ENCODE peak calls at places on chromosomes 3 and 15, in ten cellular contexts. H, R, W, M, O, J, V, D, C and B are unnamed samples.

GRCh38 chr3:12148183-12148940 is 10.3 kb downstream of the TIMP4 start:
- DNase-seq in H (no peak), R (peak; percentile 82), W (no peak), M (no peak), O (no peak), J (no peak), V (no peak), D (no peak), C (no peak), B (no peak)

GRCh38 chr3:135125171-135125801 is 330.2 kb downstream of the EPHB1 start:
- DNase-seq in H (no peak), R (no peak), W (no peak), M (peak; percentile 35), O (peak; percentile 29), J (no peak), V (no peak), D (no peak), C (no peak), B (no peak)

GRCh38 chr3:158775801-158776399 is 26.0 kb upstream of the MFSD1 start:
- DNase-seq in H (no peak), R (no peak), W (no peak), M (no peak), O (no peak), J (no peak), V (no peak), D (no peak), C (no peak), B (no peak)

GRCh38 chr3:143002083-143002712 is 828 bp downstream of the U2SURP start:
- DNase-seq in H (no peak), R (no peak), W (no peak), M (peak; percentile 83), O (no peak), J (peak; percentile 20), V (no peak), D (peak; percentile 40), C (no peak), B (no peak)

GRCh38 chr3:169694117-169694516 is 30.6 kb upstream of the MECOM start:
- DNase-seq in H (no peak), R (peak; percentile 66), W (no peak), M (no peak), O (no peak), J (no peak), V (no peak), D (no peak), C (no peak), B (no peak)

GRCh38 chr15:57476533-57476975 is 100.2 kb downstream of the CGNL1 start:
- DNase-seq in H (no peak), R (no peak), W (no peak), M (no peak), O (no peak), J (no peak), V (no peak), D (no peak), C (no peak), B (no peak)

GRCh38 chr3:56682458-56683121 is 475 bp downstream of the TASOR start:
- DNase-seq in H (peak; percentile 9), R (peak; percentile 88), W (peak; percentile 78), M (peak; percentile 76), O (peak; percentile 72), J (peak; percentile 80), V (peak; percentile 36), D (peak; percentile 67), C (peak; percentile 76), B (peak; percentile 70)

GRCh38 chr15:39720721-39721611 is 61.7 kb downstream of the FSIP1 start:
- DNase-seq in H (no peak), R (no peak), W (no peak), M (no peak), O (no peak), J (no peak), V (no peak), D (no peak), C (no peak), B (no peak)